ENCODE peak calls at places on chromosomes 11 and 22, in nine cellular contexts. W is Peyer's patch; G is fibroblast of mammary gland; X is HFFc6; K is CD14-positive monocyte; Z is BE2C; T is CD8-positive, alpha-beta T cell; M is H1; E is astrocyte of the spinal cord. A is an unnamed sample.

GRCh38 chr11:104484784-104485554 is 321.0 kb upstream of the PDGFD start:
- DNase-seq in W (no peak), G (no peak), X (no peak), K (no peak), Z (no peak), T (no peak), M (no peak), E (no peak), A (no peak)

GRCh38 chr22:41352058-41352457 is 29.7 kb upstream of the TEF start:
- DNase-seq in W (no peak), G (peak), X (peak), K (no peak), Z (no peak), T (no peak), M (no peak), E (peak), A (no peak)

GRCh38 chr11:116579857-116580727 is 192.7 kb downstream of the BUD13 start:
- DNase-seq in W (no peak), G (no peak), X (no peak), K (no peak), Z (no peak), T (no peak), M (no peak), E (no peak), A (peak)

GRCh38 chr11:19242184-19242932 is 1.6 kb upstream of the E2F8 start:
- DNase-seq in W (no peak), G (no peak), X (no peak), K (no peak), Z (no peak), T (no peak), M (no peak), E (no peak), A (no peak)

GRCh38 chr11:103547009-103547408 is 437.8 kb downstream of the DYNC2H1 start:
- DNase-seq in W (no peak), G (no peak), X (no peak), K (no peak), Z (no peak), T (no peak), M (no peak), E (no peak), A (no peak)

GRCh38 chr22:38202437-38203089 is 769 bp downstream of the MAFF start:
- DNase-seq in W (peak), G (peak), X (peak), K (peak), Z (peak), T (peak), M (no peak), E (peak), A (no peak)

GRCh38 chr11:83713701-83714100 is 427.5 kb upstream of the CCDC90B start:
- DNase-seq in W (no peak), G (peak), X (peak), K (no peak), Z (no peak), T (no peak), M (no peak), E (peak), A (no peak)

GRCh38 chr22:43956383-43956782 is 1.1 kb downstream of the SAMM50 start:
- DNase-seq in W (no peak), G (no peak), X (no peak), K (no peak), Z (no peak), T (no peak), M (no peak), E (no peak), A (no peak)

GRCh38 chr22:24696551-24697001 is 77.9 kb downstream of the PIWIL3 start:
- DNase-seq in W (no peak), G (no peak), X (no peak), K (no peak), Z (no peak), T (no peak), M (no peak), E (no peak), A (no peak)

GRCh38 chr22:27124336-27125023 is 467.1 kb downstream of the MIAT start:
- DNase-seq in W (no peak), G (no peak), X (no peak), K (peak), Z (no peak), T (no peak), M (no peak), E (no peak), A (no peak)

GRCh38 chr11:107860688-107861087 is 2.1 kb upstream of the SLC35F2 start:
- DNase-seq in W (no peak), G (no peak), X (no peak), K (no peak), Z (no peak), T (no peak), M (no peak), E (no peak), A (no peak)
- TF ChIP-seq CTCF in W (no peak), G (no peak), X (peak), K (no peak), Z (peak), T (no peak), M (no peak), E (no peak), A (no peak)

DNA sequence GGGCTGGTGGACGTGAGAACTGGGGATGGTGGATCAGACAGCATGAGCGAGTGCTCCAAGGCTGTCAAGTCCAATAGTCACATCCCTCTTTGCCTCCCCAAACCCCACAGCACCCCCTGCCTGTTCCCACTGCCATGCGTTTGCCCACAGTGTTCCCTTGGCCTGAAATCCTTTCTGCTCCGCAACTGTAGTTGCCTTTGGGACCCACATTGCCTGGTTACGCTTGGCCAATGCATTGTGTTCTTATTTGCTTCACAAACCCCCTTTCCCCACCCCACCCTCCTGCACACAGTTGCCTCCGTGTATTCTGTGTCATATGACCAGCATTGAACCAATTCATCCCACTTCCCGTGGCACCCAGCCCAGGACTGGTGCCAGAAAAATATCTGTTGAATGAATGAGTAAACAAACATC is 2.1 kb upstream of the KIAA0930 start:
- DNase-seq in W (no peak), G (peak), X (no peak), K (no peak), Z (peak), T (no peak), M (no peak), E (no peak), A (no peak)
- TF ChIP-seq CTCF in W (no peak), G (peak), X (peak), K (peak), Z (peak), T (no peak), M (peak), E (peak), A (peak)

GRCh38 chr22:30436196-30436595 is 10.6 kb downstream of the MTFP1 start:
- DNase-seq in W (no peak), G (no peak), X (no peak), K (no peak), Z (no peak), T (no peak), M (no peak), E (no peak), A (peak)

GRCh38 chr22:30433773-30434172 is 8.2 kb downstream of the MTFP1 start:
- DNase-seq in W (no peak), G (no peak), X (no peak), K (no peak), Z (no peak), T (no peak), M (no peak), E (no peak), A (no peak)

GRCh38 chr22:30434775-30435315 is 9.3 kb downstream of the MTFP1 start:
- DNase-seq in W (no peak), G (no peak), X (no peak), K (peak), Z (no peak), T (no peak), M (no peak), E (no peak), A (peak)

GRCh38 chr22:30433227-30433626 is 7.7 kb downstream of the MTFP1 start:
- DNase-seq in W (no peak), G (no peak), X (no peak), K (no peak), Z (no peak), T (no peak), M (no peak), E (no peak), A (no peak)

GRCh38 chr22:30435674-30436126 is 10.1 kb downstream of the MTFP1 start:
- DNase-seq in W (peak), G (no peak), X (no peak), K (no peak), Z (no peak), T (peak), M (no peak), E (no peak), A (peak)
- TF ChIP-seq CTCF in W (peak), G (no peak), X (no peak), K (no peak), Z (no peak), T (peak), M (no peak), E (no peak), A (no peak)

GRCh38 chr11:121524233-121524631 is 71.5 kb upstream of the SORL1-AS1 start:
- DNase-seq in W (no peak), G (no peak), X (no peak), K (no peak), Z (no peak), T (no peak), M (no peak), E (no peak), A (no peak)

GRCh38 chr11:121521145-121522042 is 68.6 kb upstream of the SORL1-AS1 start:
- DNase-seq in W (no peak), G (peak), X (no peak), K (no peak), Z (no peak), T (no peak), M (no peak), E (no peak), A (no peak)

GRCh38 chr11:121525376-121525775 is 72.6 kb upstream of the SORL1-AS1 start:
- DNase-seq in W (no peak), G (no peak), X (no peak), K (no peak), Z (no peak), T (no peak), M (no peak), E (no peak), A (no peak)

GRCh38 chr11:121522043-121522941 is 69.5 kb upstream of the SORL1-AS1 start:
- DNase-seq in W (no peak), G (no peak), X (no peak), K (no peak), Z (no peak), T (no peak), M (no peak), E (no peak), A (no peak)

GRCh38 chr11:121523581-121524232 is 70.9 kb upstream of the SORL1-AS1 start:
- DNase-seq in W (no peak), G (no peak), X (no peak), K (no peak), Z (no peak), T (no peak), M (no peak), E (no peak), A (no peak)
- TF ChIP-seq CTCF in W (no peak), G (no peak), X (no peak), K (no peak), Z (no peak), T (no peak), M (no peak), E (no peak), A (no peak)

GRCh38 chr11:2553886-2554285 is 109.1 kb downstream of the KCNQ1 start:
- DNase-seq in W (peak), G (no peak), X (no peak), K (peak), Z (no peak), T (no peak), M (no peak), E (no peak), A (peak)
- TF ChIP-seq CTCF in W (no peak), G (no peak), X (no peak), K (no peak), Z (no peak), T (no peak), M (no peak), E (no peak), A (no peak)

DNA sequence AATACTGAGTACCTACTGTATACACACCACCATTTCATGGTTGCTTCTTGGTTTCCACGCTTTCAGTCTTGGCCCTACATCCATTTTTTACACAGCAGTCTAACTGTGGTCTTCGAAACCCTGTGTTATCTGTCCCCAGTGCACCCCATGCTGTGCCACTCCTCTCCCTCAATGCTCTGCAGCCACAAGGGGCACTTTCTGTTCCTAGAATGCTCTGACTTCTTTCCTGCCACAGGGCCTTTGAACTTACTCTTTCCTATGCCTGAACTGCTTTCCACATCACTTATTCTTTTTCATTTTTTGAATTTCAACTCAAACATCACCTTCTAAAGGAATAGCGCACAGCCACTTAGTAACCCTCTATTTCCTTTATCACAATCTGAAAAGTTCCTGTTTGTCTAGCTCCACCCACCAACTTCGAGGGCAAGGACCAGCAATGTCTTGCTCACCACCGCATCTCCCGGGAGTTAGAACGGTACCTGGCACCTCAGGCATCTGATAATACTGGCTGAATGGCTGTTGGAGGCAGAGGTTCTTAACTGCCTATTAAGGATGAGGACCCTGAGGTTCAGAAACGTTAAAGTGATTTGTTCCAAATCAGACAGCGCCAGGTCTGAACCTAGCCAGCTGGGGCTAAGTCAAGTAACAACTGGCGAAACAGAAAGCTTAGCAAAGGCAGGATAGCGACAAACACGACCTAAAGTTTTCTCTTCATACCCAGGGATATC is 568 bp downstream of the ALG8 start:
- DNase-seq in W (peak), G (peak), X (peak), K (no peak), Z (peak), T (no peak), M (no peak), E (peak), A (no peak)
- TF ChIP-seq CTCF in W (no peak), G (peak), X (no peak), K (no peak), Z (no peak), T (no peak), M (no peak), E (no peak), A (peak)

DNA sequence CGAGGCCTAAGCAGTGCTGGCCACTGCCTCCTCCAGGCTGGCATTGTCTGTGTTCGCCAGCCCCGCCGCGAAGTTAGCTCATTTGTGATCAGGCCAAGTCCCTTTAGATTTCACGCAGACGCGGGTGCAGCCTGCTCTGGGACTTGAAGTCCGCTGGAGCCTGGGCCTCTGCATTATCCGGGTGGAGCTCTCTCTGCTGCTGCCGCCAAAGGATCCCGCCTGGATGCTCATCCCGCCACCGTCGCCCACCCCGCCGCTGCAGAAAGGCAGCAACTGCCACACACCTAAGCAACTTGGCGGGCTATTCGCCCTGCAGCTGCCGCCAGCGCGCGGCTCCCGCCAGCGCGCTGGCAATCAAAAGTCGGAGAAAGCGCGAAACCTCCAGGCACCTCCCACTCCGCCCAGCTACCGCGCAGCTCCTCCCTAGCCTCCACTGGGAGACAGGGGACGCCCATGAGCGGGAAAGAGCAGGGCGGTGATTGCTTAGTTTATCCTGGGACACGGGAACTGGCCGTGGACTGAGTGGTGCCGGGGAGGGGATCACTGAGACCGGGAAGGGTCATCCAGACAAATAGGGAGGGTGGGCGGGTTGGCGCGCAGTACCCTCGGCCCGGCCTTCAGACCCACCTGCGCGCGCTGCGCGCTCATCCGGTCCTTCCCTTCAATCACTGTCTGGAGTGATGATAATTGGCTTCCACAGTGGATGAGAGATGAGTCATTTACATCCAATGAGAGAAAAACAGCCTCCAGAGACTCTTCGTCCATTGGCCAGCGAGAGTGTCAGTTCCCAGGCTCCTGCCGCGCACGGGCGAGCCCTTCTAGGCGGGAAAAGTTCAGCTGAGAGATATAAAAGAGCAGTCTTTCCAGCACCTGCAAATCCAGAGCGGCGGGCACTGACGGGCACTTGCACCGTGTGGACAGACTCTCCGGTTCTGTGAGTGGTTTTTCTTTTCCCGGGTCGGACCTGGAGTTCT is at the start of gene FAM111B:
- DNase-seq in W (peak), G (peak), X (peak), K (peak), Z (peak), T (peak), M (no peak), E (peak), A (peak)
- TF ChIP-seq CTCF in W (no peak), G (no peak), X (no peak), K (no peak), Z (no peak), T (no peak), M (peak), E (peak), A (peak)